ENCODE peak calls at places on chromosomes 7 and 10, in ten cellular contexts. N is neural progenitor cell, E is AG20443, D is PC-3, G is GM23338, K is M059J, U is cerebellar cortex, L is foreskin keratinocyte, C is NCI-H2171 treated with DMSO at 0.1 percent for 48 hours, A is T1000. H is an unnamed sample.

GRCh38 chr7:47988496-47989386 is 9.3 kb upstream of the HUS1 start:
- DNase-seq in N (no peak), E (no peak), D (peak), G (peak), K (no peak), U (no peak), L (no peak), C (no peak), A (no peak), H (peak)

GRCh38 chr10:102578782-102579181 is 65.5 kb upstream of the TRIM8 start:
- DNase-seq in N (no peak), E (no peak), D (no peak), G (no peak), K (no peak), U (peak), L (no peak), C (peak), A (no peak), H (no peak)

GRCh38 chr7:78299088-78299487 is 500.5 kb downstream of the PHTF2 start:
- DNase-seq in N (no peak), E (no peak), D (no peak), G (no peak), K (no peak), U (no peak), L (no peak), C (no peak), A (no peak), H (peak)

GRCh38 chr7:467393-467828 is 52.2 kb downstream of the PDGFA start:
- DNase-seq in N (no peak), E (no peak), D (no peak), G (no peak), K (no peak), U (no peak), L (no peak), C (no peak), A (no peak), H (no peak)

GRCh38 chr10:44968101-44968886 is 8.7 kb downstream of the RASSF4 start:
- DNase-seq in N (no peak), E (peak), D (no peak), G (no peak), K (no peak), U (no peak), L (no peak), C (no peak), A (no peak), H (peak)

GRCh38 chr10:79248341-79248931 is 98.8 kb upstream of the PPIF start:
- DNase-seq in N (no peak), E (no peak), D (no peak), G (no peak), K (no peak), U (no peak), L (no peak), C (no peak), A (no peak), H (no peak)

GRCh38 chr10:546971-547590 is 142.4 kb downstream of the DIP2C start:
- DNase-seq in N (peak), E (no peak), D (peak), G (peak), K (no peak), U (no peak), L (peak), C (peak), A (no peak), H (peak)

GRCh38 chr7:157053118-157053517 is 42.7 kb upstream of the MNX1 start:
- DNase-seq in N (no peak), E (no peak), D (no peak), G (no peak), K (no peak), U (no peak), L (no peak), C (no peak), A (no peak), H (no peak)

GRCh38 chr10:44828515-44829142 is 82.5 kb upstream of the TMEM72 start:
- DNase-seq in N (peak), E (no peak), D (no peak), G (peak), K (no peak), U (no peak), L (no peak), C (no peak), A (no peak), H (no peak)

GRCh38 chr10:72277996-72278667 is 4.4 kb downstream of the DDIT4 start:
- DNase-seq in N (no peak), E (no peak), D (no peak), G (no peak), K (no peak), U (peak), L (no peak), C (no peak), A (no peak), H (no peak)

GRCh38 chr7:125934539-125934938 is 1004.9 kb upstream of the POT1 start:
- DNase-seq in N (no peak), E (no peak), D (peak), G (no peak), K (peak), U (no peak), L (peak), C (peak), A (no peak), H (no peak)

GRCh38 chr10:129275886-129276285 is 191.2 kb upstream of the MGMT start:
- DNase-seq in N (no peak), E (no peak), D (no peak), G (no peak), K (no peak), U (no peak), L (no peak), C (no peak), A (no peak), H (no peak)

GRCh38 chr10:29535012-29535777 is 99.6 kb downstream of the SVIL start:
- DNase-seq in N (peak), E (peak), D (peak), G (peak), K (peak), U (peak), L (peak), C (no peak), A (peak), H (peak)

GRCh38 chr10:92737484-92737883 is 47.7 kb downstream of the HHEX start:
- DNase-seq in N (no peak), E (no peak), D (no peak), G (no peak), K (no peak), U (no peak), L (no peak), C (no peak), A (no peak), H (no peak)

GRCh38 chr10:86964061-86964846 is 4.0 kb upstream of the ADIRF start:
- DNase-seq in N (no peak), E (no peak), D (no peak), G (no peak), K (no peak), U (no peak), L (no peak), C (peak), A (no peak), H (no peak)

GRCh38 chr10:88062798-88063472 is 199.5 kb downstream of the PTEN start:
- DNase-seq in N (no peak), E (peak), D (no peak), G (no peak), K (peak), U (no peak), L (no peak), C (no peak), A (no peak), H (peak)

GRCh38 chr10:30873408-30873807 is 158.3 kb downstream of the ZNF438 start:
- DNase-seq in N (no peak), E (no peak), D (no peak), G (no peak), K (no peak), U (no peak), L (peak), C (no peak), A (no peak), H (peak)

GRCh38 chr7:152617056-152617455 is 58.9 kb downstream of the XRCC2 start:
- DNase-seq in N (no peak), E (peak), D (no peak), G (no peak), K (peak), U (no peak), L (no peak), C (no peak), A (no peak), H (peak)

GRCh38 chr10:63466168-63466935 is 575 bp upstream of the JMJD1C start:
- DNase-seq in N (peak), E (peak), D (peak), G (peak), K (peak), U (peak), L (peak), C (peak), A (no peak), H (peak)

GRCh38 chr10:34058922-34059614 is 724.6 kb upstream of the NRP1 start:
- DNase-seq in N (no peak), E (no peak), D (no peak), G (no peak), K (no peak), U (no peak), L (peak), C (no peak), A (no peak), H (no peak)

GRCh38 chr10:131874991-131875451 is 25.8 kb upstream of the PPP2R2D start:
- DNase-seq in N (peak), E (peak), D (peak), G (peak), K (peak), U (peak), L (peak), C (peak), A (no peak), H (peak)

GRCh38 chr7:95766086-95766485 is 6.3 kb upstream of the DYNC1I1 start:
- DNase-seq in N (no peak), E (no peak), D (peak), G (no peak), K (no peak), U (no peak), L (no peak), C (no peak), A (no peak), H (no peak)

GRCh38 chr10:90960355-90960814 is 39.5 kb upstream of the ANKRD1 start:
- DNase-seq in N (no peak), E (peak), D (peak), G (no peak), K (peak), U (no peak), L (peak), C (no peak), A (peak), H (peak)

GRCh38 chr10:15169555-15170407 is 1.3 kb upstream of the NMT2 start:
- DNase-seq in N (peak), E (no peak), D (no peak), G (no peak), K (no peak), U (peak), L (no peak), C (peak), A (no peak), H (no peak)

GRCh38 chr10:15220426-15220825 is 51.9 kb upstream of the NMT2 start:
- DNase-seq in N (no peak), E (no peak), D (no peak), G (no peak), K (no peak), U (no peak), L (no peak), C (no peak), A (no peak), H (no peak)

GRCh38 chr10:3324572-3324971 is 152.0 kb upstream of the PITRM1 start:
- DNase-seq in N (no peak), E (peak), D (no peak), G (no peak), K (peak), U (no peak), L (no peak), C (no peak), A (no peak), H (peak)

GRCh38 chr7:664402-664775 is 62.1 kb upstream of the DNAAF5 start:
- DNase-seq in N (no peak), E (no peak), D (no peak), G (no peak), K (no peak), U (no peak), L (no peak), C (no peak), A (no peak), H (no peak)

GRCh38 chr7:1846331-1847065 is 176.4 kb downstream of the ELFN1 start:
- DNase-seq in N (no peak), E (no peak), D (no peak), G (no peak), K (no peak), U (no peak), L (no peak), C (no peak), A (no peak), H (no peak)

GRCh38 chr10:71719464-71720303 is at the start of gene C10orf105:
- DNase-seq in N (peak), E (no peak), D (no peak), G (peak), K (no peak), U (no peak), L (no peak), C (no peak), A (no peak), H (no peak)

GRCh38 chr10:7956508-7956907 is 98.0 kb upstream of the GATA3 start:
- DNase-seq in N (no peak), E (peak), D (peak), G (no peak), K (peak), U (no peak), L (peak), C (no peak), A (no peak), H (peak)

GRCh38 chr7:1536768-1537630 is 6.5 kb downstream of the MAFK start:
- DNase-seq in N (peak), E (peak), D (peak), G (peak), K (peak), U (peak), L (peak), C (no peak), A (peak), H (peak)

GRCh38 chr7:151491859-151492258 is 27.8 kb downstream of the RHEB start:
- DNase-seq in N (no peak), E (peak), D (peak), G (no peak), K (peak), U (no peak), L (peak), C (no peak), A (no peak), H (peak)